ENCODE peak calls at places on chromosomes 13 and 19, in seven cellular contexts. W, H, X, L, E, R and M are unnamed samples.

GRCh38 chr13:75445717-75446529 is 36.0 kb downstream of the TBC1D4 start:
- DNase-seq in W (no peak), L (no peak), R (no peak), H (no peak), X (no peak), E (no peak), M (peak; percentile 30)

GRCh38 chr13:45333251-45333972 is 7.6 kb downstream of the TPT1 start:
- DNase-seq in X (no peak), L (no peak), R (no peak), E (no peak), W (no peak), H (no peak), M (no peak)

GRCh38 chr13:44679602-44680001 is 103.5 kb upstream of the TSC22D1 start:
- DNase-seq in H (no peak), E (no peak), X (no peak), R (no peak), W (no peak), L (no peak), M (no peak)

GRCh38 chr19:16202320-16203255 is 4.9 kb downstream of the AP1M1 start:
- DNase-seq in E (no peak), H (no peak), W (no peak), X (no peak), L (no peak), R (no peak), M (no peak)

GRCh38 chr13:19618925-19619324 is 14.5 kb upstream of the MPHOSPH8 start:
- DNase-seq in W (no peak), R (no peak), L (no peak), X (no peak), H (no peak), E (no peak), M (peak; percentile 49)

GRCh38 chr13:49448753-49449152 is 4.7 kb downstream of the SETDB2 start:
- DNase-seq in W (no peak), E (no peak), H (no peak), L (no peak), X (no peak), R (no peak), M (no peak)

GRCh38 chr13:72970956-72971355 is 87.8 kb upstream of the KLF5 start:
- DNase-seq in H (no peak), W (no peak), X (no peak), L (no peak), E (no peak), R (no peak), M (no peak)

GRCh38 chr13:26498524-26499208 is 58.8 kb upstream of the WASF3 start:
- DNase-seq in R (no peak), L (no peak), W (no peak), E (no peak), H (no peak), X (no peak), M (no peak)

GRCh38 chr19:9700229-9700981 is 25.5 kb upstream of the ZNF562 start:
- DNase-seq in X (no peak), E (no peak), L (no peak), R (no peak), W (no peak), H (no peak), M (no peak)

GRCh38 chr19:48619692-48620565 is 623 bp downstream of the SPHK2 start:
- DNase-seq in X (no peak), H (no peak), R (no peak), W (no peak), E (peak; percentile 42), L (no peak), M (peak; percentile 63)

GRCh38 chr13:108322206-108322824 is 52.8 kb downstream of the TNFSF13B start:
- DNase-seq in L (peak; percentile 11), H (no peak), W (no peak), E (no peak), R (no peak), X (no peak), M (peak; percentile 24)

GRCh38 chr13:94400874-94401273 is 78.6 kb downstream of the DCT start:
- DNase-seq in X (no peak), R (no peak), W (no peak), E (no peak), L (no peak), H (no peak), M (no peak)

GRCh38 chr19:13993554-13994308 is 12.4 kb downstream of the RFX1 start:
- DNase-seq in R (no peak), X (no peak), E (no peak), W (no peak), L (no peak), H (no peak), M (no peak)

GRCh38 chr19:2266183-2266993 is 10.2 kb upstream of the JSRP1 start:
- DNase-seq in L (no peak), H (peak; percentile 93), R (peak; percentile 70), E (peak; percentile 82), X (peak; percentile 93), W (peak; percentile 80), M (peak; percentile 78)

GRCh38 chr13:93004919-93005318 is 221.7 kb upstream of the GPC6 start:
- DNase-seq in E (no peak), W (no peak), X (no peak), R (no peak), H (no peak), L (no peak), M (no peak)

GRCh38 chr19:43699506-43700367 is 16.1 kb upstream of the IRGC start:
- DNase-seq in R (no peak), W (no peak), H (peak; percentile 34), L (no peak), X (peak; percentile 48), E (peak; percentile 55), M (no peak)

GRCh38 chr13:36475468-36475867 is 43.2 kb downstream of the CCNA1 start:
- DNase-seq in L (no peak), W (no peak), R (no peak), H (no peak), E (no peak), X (no peak), M (peak; percentile 19)

GRCh38 chr13:26693749-26694463 is 66.7 kb downstream of the GPR12 start:
- DNase-seq in L (no peak), X (no peak), H (no peak), R (no peak), W (no peak), E (no peak), M (no peak)

GRCh38 chr13:98795220-98795619 is 42.7 kb upstream of the SLC15A1 start:
- DNase-seq in H (no peak), R (no peak), W (no peak), L (no peak), E (no peak), X (no peak), M (no peak)

DNA sequence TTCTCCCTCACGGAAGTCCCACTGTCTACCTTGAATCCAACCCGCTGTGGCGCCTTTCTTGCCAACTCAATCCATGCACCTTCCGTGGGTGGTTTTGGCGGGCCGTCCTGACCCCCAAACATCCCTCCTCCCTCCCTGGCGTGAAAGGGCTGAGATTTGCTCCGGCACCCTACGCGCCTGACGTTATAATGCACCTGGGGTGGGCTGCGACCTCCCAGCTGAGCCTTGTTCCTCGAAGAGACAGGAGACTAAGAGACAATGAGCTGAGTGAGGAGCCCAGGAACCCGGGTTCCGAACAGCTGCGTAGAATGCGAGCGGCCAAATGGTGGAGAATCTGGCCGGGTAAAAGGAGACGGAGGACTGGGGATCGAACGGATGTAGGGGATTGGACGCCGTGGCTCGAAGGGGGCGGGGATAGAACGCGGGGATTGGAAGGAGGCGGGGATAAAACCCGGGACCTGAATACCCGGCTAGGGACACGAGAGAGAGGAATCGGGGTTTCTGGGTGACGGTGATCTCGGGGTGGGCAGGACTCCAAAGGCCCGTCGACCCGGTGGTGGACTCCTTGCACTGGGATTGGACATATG is at the start of gene CPT1C:
- DNase-seq in L (peak; percentile 81), W (peak; percentile 70), E (peak; percentile 87), H (peak; percentile 79), R (peak; percentile 80), X (peak; percentile 75), M (no peak)
- TF ChIP-seq POLR2A in L (peak; percentile 60), W (no peak), E (peak; percentile 55), H (no peak), R (peak; percentile 70), X (peak; percentile 42), M (no peak)

GRCh38 chr19:6414033-6414643 is 10.5 kb downstream of the KHSRP start:
- DNase-seq in H (no peak), E (no peak), R (no peak), W (no peak), X (no peak), L (no peak), M (no peak)
- TF ChIP-seq POLR2A in H (no peak), E (no peak), R (no peak), W (no peak), X (no peak), L (no peak), M (no peak)

GRCh38 chr19:45769821-45770191 is 754 bp upstream of the SIX5 start:
- DNase-seq in H (peak; percentile 49), L (no peak), E (peak; percentile 81), X (peak; percentile 65), R (peak; percentile 62), W (peak; percentile 48), M (peak; percentile 84)
- TF ChIP-seq POLR2A in H (no peak), L (no peak), E (no peak), X (no peak), R (no peak), W (no peak), M (no peak)

GRCh38 chr19:49876422-49877019 is 634 bp downstream of the AKT1S1 start:
- DNase-seq in R (peak; percentile 98), H (peak; percentile 99), W (peak; percentile 97), E (peak; percentile 99), X (peak; percentile 98), L (peak; percentile 65), M (peak; percentile 100)

GRCh38 chr19:49878744-49879070 is 1.2 kb downstream of the TBC1D17 start:
- DNase-seq in X (no peak), L (no peak), W (no peak), H (no peak), R (no peak), E (peak; percentile 43), M (no peak)

GRCh38 chr19:49877020-49877878 is at the start of the genes AKT1S1 and TBC1D17:
- DNase-seq in E (peak; percentile 99), L (peak; percentile 100), W (peak; percentile 98), X (peak; percentile 99), R (peak; percentile 99), H (peak; percentile 99), M (peak; percentile 100)

GRCh38 chr19:49879243-49879960 is 1.9 kb downstream of the TBC1D17 start:
- DNase-seq in R (no peak), L (no peak), X (no peak), E (peak; percentile 45), W (no peak), H (no peak), M (no peak)

DNA sequence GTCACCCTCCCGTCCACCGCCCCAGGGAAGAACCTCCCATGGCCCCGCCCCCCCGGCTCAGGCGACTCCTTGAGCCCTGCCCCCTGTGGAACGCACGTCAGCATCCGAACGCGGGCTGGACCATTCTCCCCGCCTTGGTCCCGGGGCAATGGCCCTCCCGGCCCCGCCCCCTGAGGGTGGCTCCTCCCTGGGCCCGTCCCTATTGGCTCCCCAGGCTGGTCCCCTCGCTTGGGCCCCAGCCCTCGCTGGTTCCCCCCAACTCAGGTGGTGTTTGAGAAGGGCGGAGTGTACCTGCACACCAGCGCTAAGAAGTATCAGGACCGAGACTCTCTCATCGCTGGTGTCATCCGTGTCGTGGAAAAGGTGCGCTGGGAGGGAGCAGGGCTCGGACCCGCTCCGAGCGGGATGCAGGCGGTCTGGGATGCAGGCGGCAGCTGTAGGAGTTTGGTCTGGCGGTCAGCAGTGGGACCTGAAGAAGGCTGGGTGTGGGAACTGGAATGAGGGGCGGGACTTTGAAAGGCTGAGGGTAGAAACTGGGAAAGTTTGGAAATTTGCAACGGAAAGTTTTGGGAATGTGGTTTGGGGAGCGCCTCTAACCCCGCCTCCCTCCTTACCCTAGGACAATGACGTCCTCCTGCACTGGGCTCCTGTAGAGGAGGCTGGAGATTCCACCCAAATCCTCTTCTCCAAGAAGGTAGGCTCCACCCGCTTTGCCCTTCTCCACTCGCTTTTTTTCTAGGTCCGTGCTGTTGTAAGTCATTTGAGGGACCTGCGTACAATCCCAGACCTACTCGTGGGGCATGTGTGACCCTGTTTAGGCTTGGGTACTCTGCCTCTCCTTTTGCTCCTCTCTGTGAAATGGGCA is 609 bp downstream of the TBC1D17 start:
- DNase-seq in W (peak; percentile 97), E (peak; percentile 99), H (peak; percentile 99), X (peak; percentile 99), R (peak; percentile 97), L (peak; percentile 99), M (peak; percentile 100)
- TF ChIP-seq POLR2A in W (no peak), E (no peak), H (no peak), X (peak; percentile 5), R (no peak), L (peak; percentile 22), M (no peak)